ENCODE peak calls at places on chromosomes 2 and 18, in four cellular contexts. W, I, A and U are unnamed samples.

GRCh38 chr18:53153281-53153680 is 813.3 kb downstream of the DCC start:
- DNase-seq in W (no peak), I (no peak), A (no peak), U (no peak)

GRCh38 chr2:113120861-113121260 is 6.5 kb upstream of the IL1RN start:
- DNase-seq in W (no peak), I (no peak), A (no peak), U (no peak)

GRCh38 chr2:232386740-232387450 is 8.3 kb downstream of the ALPP start:
- DNase-seq in W (no peak), I (no peak), A (no peak), U (no peak)

GRCh38 chr2:120349125-120349921 is 3.4 kb downstream of the INHBB start:
- DNase-seq in W (no peak), I (no peak), A (no peak), U (no peak)

GRCh38 chr2:138182913-138183312 is 218.6 kb downstream of the HNMT start:
- DNase-seq in W (no peak), I (no peak), A (no peak), U (no peak)

GRCh38 chr2:54581326-54582039 is 125.4 kb downstream of the SPTBN1 start:
- DNase-seq in W (no peak), I (no peak), A (no peak), U (no peak)

GRCh38 chr2:237726401-237726830 is 72.2 kb upstream of the RBM44 start:
- DNase-seq in W (no peak), I (no peak), A (no peak), U (no peak)

GRCh38 chr2:230947908-230948365 is 22.9 kb upstream of the GPR55 start:
- DNase-seq in W (no peak), I (no peak), A (no peak), U (no peak)

GRCh38 chr2:218893349-218894167 is 12.9 kb downstream of the WNT10A start:
- DNase-seq in W (peak; percentile 25), I (no peak), A (no peak), U (no peak)

GRCh38 chr2:176085861-176086771 is 2.4 kb upstream of the EVX2 start:
- DNase-seq in W (no peak), I (no peak), A (no peak), U (peak; percentile 2)

GRCh38 chr2:200469708-200470600 is 39.9 kb downstream of the KCTD18 start:
- DNase-seq in W (no peak), I (no peak), A (no peak), U (peak; percentile 48)

GRCh38 chr2:194223173-194223670 is 1433.8 kb upstream of the SLC39A10 start:
- DNase-seq in W (no peak), I (no peak), A (no peak), U (no peak)

GRCh38 chr2:74462054-74462785 is 3.0 kb downstream of the MOGS start:
- DNase-seq in W (no peak), I (no peak), A (no peak), U (no peak)

GRCh38 chr2:127463155-127463991 is 45.1 kb downstream of the PROC start:
- DNase-seq in W (no peak), I (no peak), A (no peak), U (no peak)

GRCh38 chr18:1585881-1586488 is 681.3 kb downstream of the ADCYAP1 start:
- DNase-seq in W (no peak), I (no peak), A (peak; percentile 23), U (no peak)

GRCh38 chr2:234204480-234204879 is 154.0 kb downstream of the SPP2 start:
- DNase-seq in W (no peak), I (no peak), A (no peak), U (no peak)

GRCh38 chr2:226153553-226153952 is 646.1 kb downstream of the IRS1 start:
- DNase-seq in W (no peak), I (no peak), A (no peak), U (no peak)

GRCh38 chr2:58923869-58924268 is 682.7 kb upstream of the FANCL start:
- DNase-seq in W (no peak), I (no peak), A (no peak), U (no peak)

GRCh38 chr2:154264024-154264423 is 392.3 kb downstream of the GALNT13 start:
- DNase-seq in W (no peak), I (no peak), A (no peak), U (no peak)

GRCh38 chr2:64658269-64658668 is 4.6 kb upstream of the SERTAD2 start:
- DNase-seq in W (no peak), I (no peak), A (no peak), U (no peak)

GRCh38 chr2:188721231-188721630 is 252.9 kb upstream of the COL3A1 start:
- DNase-seq in W (no peak), I (no peak), A (no peak), U (no peak)

GRCh38 chr2:237209046-237209375 is 123.3 kb downstream of the COPS8 start:
- DNase-seq in W (no peak), I (no peak), A (no peak), U (no peak)

GRCh38 chr2:173058097-173058496 is 17.5 kb upstream of the MAP3K20 start:
- DNase-seq in W (no peak), I (no peak), A (no peak), U (no peak)

GRCh38 chr2:134433469-134433868 is 179.6 kb downstream of the MGAT5 start:
- DNase-seq in W (no peak), I (no peak), A (no peak), U (no peak)

GRCh38 chr2:127121341-127121740 is 14.4 kb upstream of the BIN1 start:
- DNase-seq in W (no peak), I (no peak), A (no peak), U (no peak)

GRCh38 chr2:105800036-105800755 is 55.5 kb downstream of the NCK2 start:
- DNase-seq in W (no peak), I (no peak), A (no peak), U (no peak)

GRCh38 chr2:237282568-237283128 is 131.3 kb downstream of the COL6A3 start:
- DNase-seq in W (no peak), I (no peak), A (no peak), U (no peak)

GRCh38 chr2:179031731-179032408 is 18.1 kb downstream of the CCDC141 start:
- DNase-seq in W (no peak), I (peak; percentile 33), A (no peak), U (no peak)

GRCh38 chr2:167890739-167891138 is 356.7 kb downstream of the STK39 start:
- DNase-seq in W (no peak), I (no peak), A (no peak), U (no peak)

GRCh38 chr2:151056870-151057269 is 204.8 kb downstream of the RBM43 start:
- DNase-seq in W (no peak), I (no peak), A (no peak), U (no peak)

GRCh38 chr2:197028230-197028629 is 101.7 kb upstream of the PGAP1 start:
- DNase-seq in W (no peak), I (no peak), A (no peak), U (no peak)